ENCODE peak calls at places on chromosome 4, in six cellular contexts. U is transverse colon; A is tibial artery; M is endodermal cell; K is CD8-positive, alpha-beta T cell; R is adrenal gland. Z is an unnamed sample. For H3K4me1, the result is how much of the 10 kb centered on the place peaks cover.

GRCh38 chr4:94578195-94578594 is 126.5 kb downstream of the PDLIM5 start:
- DNase-seq in R (no peak), M (no peak), A (no peak), U (no peak), K (no peak), Z (no peak)

GRCh38 chr4:113423631-113424030 is 337.9 kb downstream of the CAMK2D start:
- DNase-seq in A (no peak), R (no peak), M (no peak), U (no peak), K (no peak), Z (no peak)

GRCh38 chr4:165839615-165840333 is 33.3 kb upstream of the TLL1 start:
- DNase-seq in U (no peak), M (no peak), A (no peak), R (no peak), K (no peak), Z (no peak)

GRCh38 chr4:83113429-83113786 is 1.1 kb downstream of the PLAC8 start:
- DNase-seq in A (no peak), U (no peak), R (no peak), M (no peak), K (no peak), Z (no peak)

GRCh38 chr4:26992657-26993361 is 132.2 kb downstream of the STIM2 start:
- DNase-seq in R (peak), U (no peak), K (no peak), A (no peak), M (no peak), Z (no peak)

GRCh38 chr4:848803-849477 is 23.0 kb upstream of the CPLX1 start:
- DNase-seq in M (no peak), A (no peak), U (no peak), K (no peak), R (no peak), Z (no peak)

GRCh38 chr4:92235741-92236140 is 68.0 kb upstream of the GRID2 start:
- DNase-seq in M (no peak), R (no peak), U (no peak), A (no peak), K (no peak), Z (no peak)

GRCh38 chr4:158255727-158256324 is 45.5 kb downstream of the TMEM144 start:
- DNase-seq in A (no peak), R (no peak), U (no peak), K (no peak), M (no peak), Z (no peak)

GRCh38 chr4:70901984-70902576 is at the start of gene MOB1B:
- DNase-seq in M (peak), K (peak), R (peak), A (peak), U (peak), Z (peak)

GRCh38 chr4:164402554-164402953 is 351.4 kb upstream of the SMIM31 start:
- DNase-seq in R (no peak), K (no peak), M (no peak), A (no peak), U (no peak), Z (no peak)

GRCh38 chr4:186900232-186900900 is 176.7 kb upstream of the FAT1 start:
- DNase-seq in A (no peak), R (no peak), K (no peak), M (no peak), U (no peak), Z (no peak)

GRCh38 chr4:40316782-40317635 is 18.1 kb upstream of the CHRNA9 start:
- DNase-seq in R (peak), A (peak), M (peak), K (peak), U (peak), Z (no peak)

GRCh38 chr4:158850800-158851644 is 82.2 kb downstream of the FNIP2 start:
- DNase-seq in U (no peak), K (no peak), R (no peak), M (no peak), A (no peak), Z (no peak)

GRCh38 chr4:1172971-1173757 is 781 bp upstream of the SPON2 start:
- DNase-seq in K (no peak), M (peak), A (peak), R (no peak), U (no peak), Z (peak)

GRCh38 chr4:23680616-23681518 is 209.0 kb downstream of the PPARGC1A start:
- DNase-seq in A (no peak), M (no peak), K (no peak), U (no peak), R (no peak), Z (no peak)

GRCh38 chr4:3299538-3300197 is 6.8 kb downstream of the RGS12 start:
- DNase-seq in K (no peak), M (no peak), U (no peak), R (no peak), A (no peak), Z (no peak)

GRCh38 chr4:153655928-153656327 is 28.2 kb upstream of the TLR2 start:
- DNase-seq in M (no peak), K (no peak), R (peak), A (peak), U (no peak), Z (no peak)
- H3K4me3 ChIP-seq in M (no peak), K (no peak), R (no peak), A (peak), U (no peak), Z (no peak)

GRCh38 chr4:2266181-2266580 is 4.3 kb upstream of the MXD4 start:
- DNase-seq in U (no peak), A (peak), M (no peak), R (peak), K (no peak), Z (peak)
- H3K4me1 ChIP-seq in U (under half), A (under half), M (under half), R (under half), K (under half), Z (under half)

GRCh38 chr4:48138936-48139335 is 4.9 kb upstream of the TXK start:
- DNase-seq in A (no peak), K (no peak), U (no peak), R (no peak), M (no peak), Z (no peak)

GRCh38 chr4:48139688-48140087 is 5.6 kb upstream of the TXK start:
- DNase-seq in R (no peak), A (no peak), U (no peak), M (no peak), K (no peak), Z (no peak)

GRCh38 chr4:48137766-48138349 is 3.8 kb upstream of the TXK start:
- DNase-seq in K (no peak), A (no peak), M (no peak), U (no peak), R (no peak), Z (no peak)

GRCh38 chr4:48138511-48138910 is 4.5 kb upstream of the TXK start:
- DNase-seq in M (no peak), A (no peak), U (no peak), R (no peak), K (no peak), Z (no peak)

GRCh38 chr4:48141048-48141447 is 7.0 kb upstream of the TXK start:
- DNase-seq in K (no peak), A (no peak), U (no peak), R (no peak), M (no peak), Z (no peak)
- TF ChIP-seq CTCF in K (peak), A (peak), U (peak), R (peak), M (peak), Z (peak)

DNA sequence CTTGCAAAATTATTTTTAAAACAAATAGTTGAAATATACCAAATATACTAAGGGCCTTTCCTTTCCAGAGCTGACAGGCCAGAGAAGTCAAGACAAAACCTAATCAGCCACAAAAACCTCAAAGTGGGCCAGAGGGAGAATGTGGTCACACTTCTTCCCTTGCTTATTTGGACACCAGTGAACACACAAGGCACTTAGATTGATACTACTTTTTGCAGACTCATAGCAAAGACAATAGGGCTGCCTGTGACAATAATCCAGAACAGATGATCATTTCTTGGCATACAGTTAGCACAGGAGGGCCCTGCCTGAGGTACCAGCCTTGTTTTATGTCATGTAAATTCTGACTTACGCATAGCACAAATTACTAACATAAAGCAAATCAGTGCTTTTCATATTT is 215.7 kb upstream of the NEIL3 start:
- DNase-seq in A (no peak), K (no peak), U (no peak), R (no peak), M (no peak), Z (no peak)
- H3K4me3 ChIP-seq in A (no peak), K (no peak), U (no peak), R (no peak), M (no peak), Z (no peak)

GRCh38 chr4:112150920-112151319 is 5.7 kb downstream of the FAM241A start:
- DNase-seq in K (no peak), A (no peak), M (no peak), U (no peak), R (no peak), Z (no peak)
- H3K4me1 ChIP-seq in K (under half), A (under half), M (under half), U (under half), R (under half), Z (under half)